ENCODE peak calls at places on chromosomes 13 and 19, in four cellular contexts. One of them, this sample, is unnamed.

GRCh38 chr19:54470991-54471782 is 1.9 kb downstream of the CDC42EP5 start:
- DNase-seq in breast epithelium: no peak
- DNase-seq in stomach: peak
- DNase-seq in uterus: no peak
- DNase-seq in this sample: no peak

GRCh38 chr19:10654610-10655456 is 687 bp downstream of the ILF3 start:
- DNase-seq in stomach: peak
- DNase-seq in uterus: peak
- DNase-seq in breast epithelium: peak
- DNase-seq in this sample: no peak

GRCh38 chr13:41075034-41075433 is 13.7 kb downstream of the WBP4 start:
- DNase-seq in uterus: no peak
- DNase-seq in breast epithelium: no peak
- DNase-seq in stomach: no peak
- DNase-seq in this sample: no peak

GRCh38 chr13:109412232-109412935 is 374.0 kb downstream of the IRS2 start:
- DNase-seq in breast epithelium: no peak
- DNase-seq in uterus: peak
- DNase-seq in stomach: peak
- DNase-seq in this sample: no peak

GRCh38 chr13:83620535-83621220 is 261.6 kb downstream of the SLITRK1 start:
- DNase-seq in uterus: no peak
- DNase-seq in stomach: no peak
- DNase-seq in breast epithelium: no peak
- DNase-seq in this sample: no peak

GRCh38 chr13:72953391-72953960 is 105.3 kb upstream of the KLF5 start:
- DNase-seq in uterus: no peak
- DNase-seq in breast epithelium: peak
- DNase-seq in stomach: peak
- DNase-seq in this sample: no peak

GRCh38 chr13:29441301-29441700 is 154.2 kb downstream of the SLC7A1 start:
- DNase-seq in uterus: no peak
- DNase-seq in breast epithelium: no peak
- DNase-seq in stomach: no peak
- DNase-seq in this sample: peak

GRCh38 chr19:23415561-23416191 is 20.4 kb upstream of the ZNF91 start:
- DNase-seq in uterus: no peak
- DNase-seq in breast epithelium: no peak
- DNase-seq in stomach: no peak
- DNase-seq in this sample: no peak

GRCh38 chr19:38250821-38251563 is 5.2 kb downstream of the PPP1R14A start:
- DNase-seq in stomach: peak
- DNase-seq in breast epithelium: peak
- DNase-seq in uterus: peak
- DNase-seq in this sample: no peak

GRCh38 chr19:45895519-45895972 is 6.9 kb downstream of the MYPOP start:
- DNase-seq in stomach: no peak
- DNase-seq in uterus: peak
- DNase-seq in breast epithelium: no peak
- DNase-seq in this sample: no peak
- H3K4me3 ChIP-seq in stomach: no peak
- H3K4me3 ChIP-seq in uterus: no peak
- H3K4me3 ChIP-seq in breast epithelium: no peak
- H3K4me3 ChIP-seq in this sample: no peak

DNA sequence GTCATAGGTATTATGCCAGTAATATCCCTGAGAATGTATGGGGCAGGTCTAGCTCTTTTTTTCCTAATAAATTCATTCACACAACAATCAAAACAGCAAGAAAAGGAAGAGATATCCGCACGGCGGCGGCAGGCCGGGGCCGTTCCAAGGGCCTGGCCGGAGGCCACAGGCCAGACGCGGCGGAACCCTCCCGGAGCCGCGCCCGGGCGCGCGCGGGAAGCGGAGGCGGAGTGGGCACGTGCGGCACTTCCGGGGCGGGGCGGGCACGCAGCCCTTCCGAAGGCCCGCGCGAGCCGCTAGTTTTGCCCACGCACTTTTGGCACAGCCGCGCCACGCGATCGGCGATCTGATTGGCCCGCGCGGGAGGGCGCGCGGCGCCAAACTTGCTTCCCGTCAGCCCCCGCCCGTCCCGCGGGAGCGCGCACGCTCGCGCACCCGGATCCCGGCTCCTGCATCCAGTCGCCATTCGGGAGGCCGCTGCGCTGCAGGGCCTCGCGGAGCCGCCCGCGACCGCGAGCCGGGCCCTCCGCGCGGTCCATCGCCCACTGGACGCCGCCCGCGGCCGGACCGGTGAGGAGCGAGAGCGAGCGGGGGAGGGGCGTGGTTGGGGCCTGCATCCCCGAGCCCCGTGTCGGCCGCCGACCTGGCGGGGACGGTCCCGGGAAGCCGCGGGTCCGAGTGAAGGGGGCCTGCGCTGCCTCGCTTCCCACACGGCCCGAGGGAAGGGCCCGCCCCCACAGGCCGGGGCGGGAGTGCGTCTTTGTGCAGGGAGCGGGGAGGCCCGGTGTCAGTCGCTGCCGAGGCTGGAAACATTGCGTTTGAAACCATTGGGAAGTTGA is at the start of gene CHAMP1:
- DNase-seq in stomach: peak
- DNase-seq in breast epithelium: peak
- DNase-seq in uterus: peak
- DNase-seq in this sample: peak
- TF ChIP-seq CTCF in stomach: no peak
- TF ChIP-seq CTCF in breast epithelium: no peak
- TF ChIP-seq CTCF in uterus: peak
- TF ChIP-seq CTCF in this sample: peak

DNA sequence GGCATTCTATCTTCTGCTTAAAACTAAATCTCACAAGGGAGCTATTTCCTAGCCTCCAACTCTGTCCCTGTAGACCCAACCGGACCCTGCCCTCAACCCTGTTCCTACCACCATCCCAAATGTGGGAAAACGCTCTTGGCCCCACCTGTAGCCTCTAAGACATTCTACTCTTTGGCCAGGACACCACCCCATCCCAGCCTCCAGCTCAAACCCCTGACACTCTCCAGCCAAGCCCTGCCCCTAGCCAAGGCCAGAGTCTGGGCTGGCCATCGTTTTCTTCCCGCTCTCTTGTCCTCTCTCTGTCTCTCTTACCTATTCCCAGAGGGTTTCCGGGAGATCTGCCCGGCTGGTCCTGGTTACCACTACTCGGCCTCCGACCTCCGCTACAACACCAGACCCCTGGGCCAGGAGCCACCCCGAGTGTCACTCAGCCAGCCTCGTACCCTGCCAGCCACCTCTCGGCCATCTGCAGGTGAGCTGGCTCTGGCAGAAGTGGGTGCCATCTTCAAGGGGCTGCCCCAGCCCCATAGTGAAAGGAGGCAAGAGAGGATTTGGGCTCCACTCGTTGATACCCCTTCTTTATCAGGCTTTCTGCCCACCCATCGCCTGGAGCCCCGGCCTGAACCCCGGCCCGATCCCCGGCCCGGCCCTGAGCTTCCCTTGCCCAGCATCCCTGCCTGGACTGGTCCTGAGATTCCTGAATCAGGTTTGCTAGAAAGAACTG is 6.9 kb downstream of the LTBP4 start:
- DNase-seq in uterus: no peak
- DNase-seq in stomach: no peak
- DNase-seq in breast epithelium: no peak
- DNase-seq in this sample: no peak
- TF ChIP-seq POLR2A in uterus: no peak
- TF ChIP-seq POLR2A in stomach: no peak
- TF ChIP-seq POLR2A in breast epithelium: no peak
- TF ChIP-seq POLR2A in this sample: no peak

DNA sequence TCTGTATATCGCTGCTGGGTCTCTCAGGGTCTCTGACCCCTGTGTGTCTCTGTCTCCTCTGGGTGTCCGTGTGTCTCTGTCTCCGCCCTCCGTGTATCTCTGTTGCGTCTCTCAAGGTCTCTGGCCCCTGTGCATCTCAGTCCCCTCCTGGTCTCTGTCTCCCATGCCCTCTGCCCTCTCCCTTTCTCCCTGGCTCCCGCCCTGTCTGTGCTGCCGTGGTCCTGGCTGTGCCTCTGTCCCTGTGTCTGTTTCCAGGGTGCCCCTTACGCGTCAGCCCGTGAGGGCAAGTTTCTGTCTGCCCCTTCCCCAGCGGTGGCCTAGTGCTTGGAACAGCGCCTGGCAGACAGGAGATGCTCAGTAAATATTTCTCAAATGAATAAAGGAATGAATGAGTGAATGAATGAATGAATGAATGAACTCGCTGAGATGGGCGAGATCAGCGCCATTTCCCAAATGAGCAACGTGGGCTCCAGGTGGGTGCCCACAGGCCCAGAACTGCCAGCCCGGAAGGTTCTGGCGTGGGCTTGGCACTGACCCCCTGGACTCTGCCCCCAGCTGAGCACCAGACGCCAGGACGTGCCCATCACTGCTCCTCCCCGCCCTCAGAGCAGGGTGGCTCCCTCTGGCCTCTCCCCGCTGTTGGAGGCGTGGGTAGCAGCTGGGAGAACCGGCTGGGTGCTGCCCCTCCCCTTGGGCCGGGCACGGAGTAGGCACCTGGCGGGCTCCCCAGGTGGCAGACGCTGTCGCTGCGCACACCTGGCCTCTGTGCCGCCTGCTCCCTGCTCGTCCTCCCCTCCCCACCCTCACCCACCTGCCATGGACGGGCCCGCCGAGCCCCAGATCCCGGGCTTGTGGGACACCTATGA is at the start of gene SULT2B1:
- DNase-seq in uterus: no peak
- DNase-seq in stomach: peak
- DNase-seq in breast epithelium: peak
- DNase-seq in this sample: no peak
- H3K4me3 ChIP-seq in uterus: no peak
- H3K4me3 ChIP-seq in stomach: peak
- H3K4me3 ChIP-seq in breast epithelium: no peak
- H3K4me3 ChIP-seq in this sample: no peak